ENCODE peak calls at places on chromosomes 7 and 10, in ten cellular contexts. I, B, U, N, E, M, V, L, O and T are unnamed samples.
A peak's percentile ranks its signal among the peaks of the same experiment; 100 is the strongest.

GRCh38 chr7:51785171-51785570 is 468.6 kb upstream of the COBL start:
- DNase-seq in I (no peak), B (no peak), U (no peak), N (no peak), E (no peak), M (no peak), V (no peak), L (no peak), O (no peak), T (no peak)

GRCh38 chr7:142670504-142670903 is 78.8 kb upstream of the PRSS1 start:
- DNase-seq in I (no peak), B (no peak), U (no peak), N (no peak), E (no peak), M (no peak), V (no peak), L (no peak), O (no peak), T (no peak)

GRCh38 chr10:60032723-60033122 is 126.4 kb upstream of the CCDC6 start:
- DNase-seq in I (peak; percentile 30), B (no peak), U (peak; percentile 60), N (peak; percentile 75), E (peak; percentile 62), M (peak; percentile 71), V (peak; percentile 80), L (no peak), O (no peak), T (peak; percentile 59)

GRCh38 chr7:115603416-115603815 is 427.1 kb downstream of the TFEC start:
- DNase-seq in I (no peak), B (no peak), U (no peak), N (no peak), E (no peak), M (no peak), V (no peak), L (no peak), O (no peak), T (no peak)

GRCh38 chr7:28572321-28573058 is 160.2 kb downstream of the CREB5 start:
- DNase-seq in I (no peak), B (no peak), U (no peak), N (no peak), E (no peak), M (no peak), V (no peak), L (no peak), O (no peak), T (no peak)

GRCh38 chr10:46992794-46993552 is 81.7 kb downstream of the PTPN20 start:
- DNase-seq in I (no peak), B (no peak), U (peak; percentile 25), N (peak; percentile 17), E (peak; percentile 67), M (peak; percentile 37), V (peak; percentile 69), L (peak; percentile 15), O (peak; percentile 56), T (no peak)

GRCh38 chr7:106394526-106394925 is 109.7 kb upstream of the NAMPT start:
- DNase-seq in I (no peak), B (no peak), U (no peak), N (no peak), E (no peak), M (no peak), V (no peak), L (no peak), O (no peak), T (no peak)

GRCh38 chr10:97888641-97889262 is 39.1 kb downstream of the GOLGA7B start:
- DNase-seq in I (no peak), B (no peak), U (peak; percentile 19), N (no peak), E (peak; percentile 37), M (no peak), V (peak; percentile 67), L (no peak), O (peak; percentile 89), T (no peak)

GRCh38 chr7:30707391-30708351 is 25.4 kb upstream of the CRHR2 start:
- DNase-seq in I (no peak), B (no peak), U (no peak), N (no peak), E (no peak), M (no peak), V (no peak), L (peak; percentile 73), O (no peak), T (no peak)

GRCh38 chr10:89853796-89854195 is 152.4 kb downstream of the KIF20B start:
- DNase-seq in I (peak; percentile 46), B (no peak), U (no peak), N (no peak), E (no peak), M (no peak), V (no peak), L (no peak), O (no peak), T (no peak)
- TF ChIP-seq CTCF in I (peak; percentile 63), B (no peak), U (no peak), N (no peak), E (no peak), M (no peak), V (peak; percentile 12), L (no peak), O (no peak), T (no peak)

DNA sequence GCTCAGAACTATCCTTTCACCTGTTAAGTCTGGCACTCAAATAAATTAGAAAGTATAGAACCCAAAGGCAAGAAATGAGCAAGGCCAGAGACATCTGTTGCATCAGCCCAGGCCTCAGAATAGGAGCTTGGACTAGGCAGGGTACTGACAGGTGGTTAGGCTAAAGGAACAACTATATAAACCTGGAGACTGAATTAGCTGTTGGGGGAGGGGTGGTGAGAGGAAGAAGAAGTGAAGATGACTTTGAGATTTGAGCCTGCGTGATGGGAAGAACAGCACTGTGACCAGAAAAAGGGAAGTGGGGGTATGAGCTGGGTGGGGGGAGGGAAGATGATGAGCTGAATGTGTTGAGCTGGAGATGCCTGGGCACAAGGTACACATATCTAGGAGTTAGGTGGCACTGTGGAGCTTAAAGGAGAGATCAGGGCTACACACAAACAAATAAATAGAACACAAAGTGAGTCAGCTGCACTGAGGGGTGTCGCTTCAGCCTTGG is 244.7 kb downstream of the PTEN start:
- DNase-seq in I (no peak), B (no peak), U (no peak), N (peak; percentile 94), E (no peak), M (no peak), V (no peak), L (no peak), O (no peak), T (no peak)
- TF ChIP-seq CTCF in I (no peak), B (no peak), U (no peak), N (peak; percentile 19), E (no peak), M (no peak), V (no peak), L (no peak), O (no peak), T (no peak)

GRCh38 chr10:3932597-3933380 is 147.8 kb upstream of the KLF6 start:
- DNase-seq in I (no peak), B (no peak), U (no peak), N (no peak), E (no peak), M (no peak), V (no peak), L (no peak), O (no peak), T (no peak)

GRCh38 chr10:3935933-3936359 is 150.9 kb upstream of the KLF6 start:
- DNase-seq in I (no peak), B (no peak), U (peak; percentile 79), N (peak; percentile 13), E (peak; percentile 56), M (no peak), V (no peak), L (no peak), O (no peak), T (no peak)

GRCh38 chr10:3936422-3937040 is 151.5 kb upstream of the KLF6 start:
- DNase-seq in I (no peak), B (no peak), U (peak; percentile 56), N (no peak), E (no peak), M (no peak), V (no peak), L (no peak), O (no peak), T (no peak)

GRCh38 chr10:3933733-3934132 is 148.7 kb upstream of the KLF6 start:
- DNase-seq in I (no peak), B (no peak), U (no peak), N (no peak), E (no peak), M (no peak), V (no peak), L (no peak), O (no peak), T (no peak)

GRCh38 chr10:3935141-3935540 is 150.1 kb upstream of the KLF6 start:
- DNase-seq in I (no peak), B (peak; percentile 34), U (no peak), N (peak; percentile 92), E (peak; percentile 77), M (no peak), V (peak; percentile 92), L (no peak), O (no peak), T (peak; percentile 92)
- TF ChIP-seq CTCF in I (no peak), B (no peak), U (no peak), N (peak; percentile 2), E (no peak), M (no peak), V (peak; percentile 7), L (no peak), O (no peak), T (no peak)

GRCh38 chr10:120824864-120825263 is 26.3 kb upstream of the WDR11 start:
- DNase-seq in I (peak; percentile 50), B (no peak), U (peak; percentile 13), N (peak; percentile 38), E (no peak), M (no peak), V (peak; percentile 4), L (no peak), O (no peak), T (peak; percentile 38)
- TF ChIP-seq CTCF in I (peak; percentile 64), B (peak; percentile 14), U (peak; percentile 40), N (peak; percentile 57), E (no peak), M (no peak), V (peak; percentile 26), L (peak; percentile 16), O (peak; percentile 43), T (peak; percentile 53)

GRCh38 chr10:86387221-86387794 is 20.7 kb upstream of the GRID1 start:
- DNase-seq in I (no peak), B (no peak), U (no peak), N (no peak), E (no peak), M (peak; percentile 2), V (no peak), L (no peak), O (peak; percentile 38), T (no peak)
- TF ChIP-seq CTCF in I (no peak), B (peak; percentile 19), U (no peak), N (no peak), E (no peak), M (no peak), V (peak; percentile 12), L (no peak), O (no peak), T (no peak)

GRCh38 chr10:120212275-120212674 is 244.8 kb upstream of the PLPP4 start:
- DNase-seq in I (no peak), B (no peak), U (no peak), N (no peak), E (no peak), M (no peak), V (no peak), L (no peak), O (no peak), T (no peak)
- TF ChIP-seq CTCF in I (no peak), B (no peak), U (no peak), N (no peak), E (no peak), M (no peak), V (no peak), L (no peak), O (no peak), T (no peak)